ENCODE peak calls at places on chromosome 1, in nine cellular contexts. One of them, this sample, is unnamed. For H3K9me3, the result is how much of the 10 kb centered on the place peaks cover.

GRCh38 chr1:177783052-177783451 is 186.8 kb downstream of the SEC16B start:
- DNase-seq in Caco-2: no peak
- DNase-seq in A549: no peak
- DNase-seq in CD8-positive, alpha-beta T cell: no peak
- DNase-seq in K562: no peak
- DNase-seq in heart right ventricle: no peak
- DNase-seq in tibial artery: no peak
- DNase-seq in neuronal stem cell: no peak
- DNase-seq in psoas muscle: no peak
- DNase-seq in this sample: no peak

GRCh38 chr1:29474274-29474824 is 238.0 kb downstream of the PTPRU start:
- DNase-seq in Caco-2: peak
- DNase-seq in A549: no peak
- DNase-seq in CD8-positive, alpha-beta T cell: no peak
- DNase-seq in K562: no peak
- DNase-seq in heart right ventricle: no peak
- DNase-seq in tibial artery: no peak
- DNase-seq in neuronal stem cell: no peak
- DNase-seq in psoas muscle: no peak
- DNase-seq in this sample: no peak

GRCh38 chr1:112983540-112984131 is 27.6 kb upstream of the SLC16A1 start:
- DNase-seq in Caco-2: no peak
- DNase-seq in A549: no peak
- DNase-seq in CD8-positive, alpha-beta T cell: no peak
- DNase-seq in K562: no peak
- DNase-seq in heart right ventricle: no peak
- DNase-seq in tibial artery: no peak
- DNase-seq in neuronal stem cell: no peak
- DNase-seq in psoas muscle: no peak
- DNase-seq in this sample: no peak

GRCh38 chr1:944341-945325 is 14.4 kb downstream of the NOC2L start:
- DNase-seq in Caco-2: no peak
- DNase-seq in A549: peak
- DNase-seq in CD8-positive, alpha-beta T cell: no peak
- DNase-seq in K562: no peak
- DNase-seq in heart right ventricle: peak
- DNase-seq in tibial artery: no peak
- DNase-seq in neuronal stem cell: no peak
- DNase-seq in psoas muscle: no peak
- DNase-seq in this sample: no peak

GRCh38 chr1:201274616-201275265 is 8.6 kb upstream of the PKP1 start:
- DNase-seq in Caco-2: no peak
- DNase-seq in A549: no peak
- DNase-seq in CD8-positive, alpha-beta T cell: no peak
- DNase-seq in K562: no peak
- DNase-seq in heart right ventricle: no peak
- DNase-seq in tibial artery: no peak
- DNase-seq in neuronal stem cell: no peak
- DNase-seq in psoas muscle: no peak
- DNase-seq in this sample: no peak

GRCh38 chr1:106768077-106768476 is 288.4 kb upstream of the PRMT6 start:
- DNase-seq in Caco-2: no peak
- DNase-seq in A549: no peak
- DNase-seq in CD8-positive, alpha-beta T cell: no peak
- DNase-seq in K562: no peak
- DNase-seq in heart right ventricle: no peak
- DNase-seq in tibial artery: no peak
- DNase-seq in neuronal stem cell: no peak
- DNase-seq in psoas muscle: no peak
- DNase-seq in this sample: no peak

GRCh38 chr1:236603896-236604217 is 459 bp downstream of the HEATR1 start:
- DNase-seq in Caco-2: no peak
- DNase-seq in A549: peak
- DNase-seq in CD8-positive, alpha-beta T cell: no peak
- DNase-seq in K562: peak
- DNase-seq in heart right ventricle: no peak
- DNase-seq in tibial artery: no peak
- DNase-seq in neuronal stem cell: peak
- DNase-seq in psoas muscle: no peak
- DNase-seq in this sample: no peak

GRCh38 chr1:155016231-155016831 is 13.7 kb downstream of the ZBTB7B start:
- DNase-seq in Caco-2: no peak
- DNase-seq in A549: no peak
- DNase-seq in CD8-positive, alpha-beta T cell: no peak
- DNase-seq in K562: no peak
- DNase-seq in heart right ventricle: no peak
- DNase-seq in tibial artery: no peak
- DNase-seq in neuronal stem cell: no peak
- DNase-seq in psoas muscle: no peak
- DNase-seq in this sample: no peak

GRCh38 chr1:158527190-158527815 is 26.9 kb downstream of the OR6Y1 start:
- DNase-seq in Caco-2: no peak
- DNase-seq in A549: peak
- DNase-seq in CD8-positive, alpha-beta T cell: no peak
- DNase-seq in K562: peak
- DNase-seq in heart right ventricle: no peak
- DNase-seq in tibial artery: no peak
- DNase-seq in neuronal stem cell: no peak
- DNase-seq in psoas muscle: no peak
- DNase-seq in this sample: no peak

GRCh38 chr1:55262822-55263221 is 47.7 kb upstream of the USP24 start:
- DNase-seq in Caco-2: no peak
- DNase-seq in A549: no peak
- DNase-seq in CD8-positive, alpha-beta T cell: no peak
- DNase-seq in K562: no peak
- DNase-seq in heart right ventricle: no peak
- DNase-seq in tibial artery: no peak
- DNase-seq in neuronal stem cell: no peak
- DNase-seq in psoas muscle: no peak
- DNase-seq in this sample: no peak

GRCh38 chr1:244022301-244022700 is 28.8 kb upstream of the ZBTB18 start:
- DNase-seq in Caco-2: no peak
- DNase-seq in A549: no peak
- DNase-seq in CD8-positive, alpha-beta T cell: no peak
- DNase-seq in K562: no peak
- DNase-seq in heart right ventricle: no peak
- DNase-seq in tibial artery: no peak
- DNase-seq in neuronal stem cell: no peak
- DNase-seq in psoas muscle: peak
- DNase-seq in this sample: no peak

GRCh38 chr1:203505526-203506189 is 11.7 kb downstream of the OPTC start:
- DNase-seq in Caco-2: no peak
- DNase-seq in A549: no peak
- DNase-seq in CD8-positive, alpha-beta T cell: no peak
- DNase-seq in K562: no peak
- DNase-seq in heart right ventricle: no peak
- DNase-seq in tibial artery: no peak
- DNase-seq in neuronal stem cell: no peak
- DNase-seq in psoas muscle: peak
- DNase-seq in this sample: no peak

GRCh38 chr1:18927654-18928272 is 25.4 kb upstream of the ALDH4A1 start:
- DNase-seq in Caco-2: no peak
- DNase-seq in A549: no peak
- DNase-seq in CD8-positive, alpha-beta T cell: no peak
- DNase-seq in K562: no peak
- DNase-seq in heart right ventricle: no peak
- DNase-seq in tibial artery: no peak
- DNase-seq in neuronal stem cell: no peak
- DNase-seq in psoas muscle: no peak
- DNase-seq in this sample: no peak

GRCh38 chr1:11787251-11787803 is 18.4 kb downstream of the MTHFR start:
- DNase-seq in Caco-2: peak
- DNase-seq in A549: peak
- DNase-seq in CD8-positive, alpha-beta T cell: no peak
- DNase-seq in K562: no peak
- DNase-seq in heart right ventricle: peak
- DNase-seq in tibial artery: peak
- DNase-seq in neuronal stem cell: no peak
- DNase-seq in psoas muscle: peak
- DNase-seq in this sample: no peak

GRCh38 chr1:13540871-13541270 is 27.1 kb upstream of the LRRC38 start:
- DNase-seq in Caco-2: no peak
- DNase-seq in A549: no peak
- DNase-seq in CD8-positive, alpha-beta T cell: no peak
- DNase-seq in K562: no peak
- DNase-seq in heart right ventricle: peak
- DNase-seq in tibial artery: no peak
- DNase-seq in neuronal stem cell: no peak
- DNase-seq in psoas muscle: peak
- DNase-seq in this sample: no peak

GRCh38 chr1:184567648-184568047 is 180.8 kb downstream of the C1orf21 start:
- DNase-seq in Caco-2: no peak
- DNase-seq in A549: no peak
- DNase-seq in CD8-positive, alpha-beta T cell: no peak
- DNase-seq in K562: no peak
- DNase-seq in heart right ventricle: no peak
- DNase-seq in tibial artery: no peak
- DNase-seq in neuronal stem cell: no peak
- DNase-seq in psoas muscle: no peak
- DNase-seq in this sample: no peak

GRCh38 chr1:38789498-38790169 is 69.9 kb downstream of the RRAGC start:
- DNase-seq in Caco-2: no peak
- DNase-seq in A549: no peak
- DNase-seq in CD8-positive, alpha-beta T cell: no peak
- DNase-seq in K562: peak
- DNase-seq in heart right ventricle: no peak
- DNase-seq in tibial artery: no peak
- DNase-seq in neuronal stem cell: no peak
- DNase-seq in psoas muscle: no peak
- DNase-seq in this sample: no peak

GRCh38 chr1:228114827-228115226 is 5.7 kb upstream of the MRPL55 start:
- DNase-seq in Caco-2: no peak
- DNase-seq in A549: no peak
- DNase-seq in CD8-positive, alpha-beta T cell: no peak
- DNase-seq in K562: no peak
- DNase-seq in heart right ventricle: no peak
- DNase-seq in tibial artery: no peak
- DNase-seq in neuronal stem cell: no peak
- DNase-seq in psoas muscle: no peak
- DNase-seq in this sample: no peak
- H3K9me3 ChIP-seq in Caco-2: under half
- H3K9me3 ChIP-seq in A549: under half
- H3K9me3 ChIP-seq in CD8-positive, alpha-beta T cell: under half
- H3K9me3 ChIP-seq in K562: under half
- H3K9me3 ChIP-seq in heart right ventricle: under half
- H3K9me3 ChIP-seq in tibial artery: under half
- H3K9me3 ChIP-seq in neuronal stem cell: under half
- H3K9me3 ChIP-seq in psoas muscle: under half
- H3K9me3 ChIP-seq in this sample: under half

DNA sequence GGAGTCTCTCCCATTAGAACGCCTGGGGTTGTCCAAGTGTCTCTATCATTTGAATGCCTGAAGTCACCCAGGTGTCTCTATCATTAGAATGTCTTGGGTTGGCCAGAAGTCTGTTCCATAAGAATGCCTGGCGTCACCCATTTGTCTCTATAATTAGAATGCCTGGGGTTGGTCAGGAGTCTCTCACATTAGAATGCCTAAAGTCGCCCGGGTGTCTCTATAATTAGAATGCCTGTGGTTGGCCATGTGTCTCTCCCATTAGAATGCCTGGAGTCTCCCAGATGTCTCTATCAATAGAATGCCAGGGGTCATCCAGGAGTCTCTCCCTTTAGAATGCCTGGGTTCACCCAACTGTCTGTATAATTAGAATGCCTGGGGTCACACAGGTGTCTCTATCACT is 54.5 kb downstream of the RNF187 start:
- DNase-seq in Caco-2: peak
- DNase-seq in A549: no peak
- DNase-seq in CD8-positive, alpha-beta T cell: no peak
- DNase-seq in K562: no peak
- DNase-seq in heart right ventricle: peak
- DNase-seq in tibial artery: no peak
- DNase-seq in neuronal stem cell: no peak
- DNase-seq in psoas muscle: no peak
- DNase-seq in this sample: no peak
- H3K9me3 ChIP-seq in Caco-2: under half
- H3K9me3 ChIP-seq in A549: under half
- H3K9me3 ChIP-seq in CD8-positive, alpha-beta T cell: under half
- H3K9me3 ChIP-seq in K562: under half
- H3K9me3 ChIP-seq in heart right ventricle: under half
- H3K9me3 ChIP-seq in tibial artery: under half
- H3K9me3 ChIP-seq in neuronal stem cell: under half
- H3K9me3 ChIP-seq in psoas muscle: under half
- H3K9me3 ChIP-seq in this sample: under half

GRCh38 chr1:247043406-247043805 is 35.2 kb downstream of the ZNF670 start:
- DNase-seq in Caco-2: no peak
- DNase-seq in A549: no peak
- DNase-seq in CD8-positive, alpha-beta T cell: no peak
- DNase-seq in K562: no peak
- DNase-seq in heart right ventricle: no peak
- DNase-seq in tibial artery: no peak
- DNase-seq in neuronal stem cell: no peak
- DNase-seq in psoas muscle: no peak
- DNase-seq in this sample: no peak

GRCh38 chr1:247037483-247038320 is 29.8 kb upstream of the ZNF695 start:
- DNase-seq in Caco-2: no peak
- DNase-seq in A549: peak
- DNase-seq in CD8-positive, alpha-beta T cell: no peak
- DNase-seq in K562: no peak
- DNase-seq in heart right ventricle: no peak
- DNase-seq in tibial artery: no peak
- DNase-seq in neuronal stem cell: no peak
- DNase-seq in psoas muscle: no peak
- DNase-seq in this sample: no peak
- H3K9me3 ChIP-seq in Caco-2: half or more
- H3K9me3 ChIP-seq in A549: half or more
- H3K9me3 ChIP-seq in CD8-positive, alpha-beta T cell: under half
- H3K9me3 ChIP-seq in K562: under half
- H3K9me3 ChIP-seq in heart right ventricle: half or more
- H3K9me3 ChIP-seq in tibial artery: half or more
- H3K9me3 ChIP-seq in neuronal stem cell: under half
- H3K9me3 ChIP-seq in psoas muscle: under half
- H3K9me3 ChIP-seq in this sample: under half

GRCh38 chr1:90876098-90876497 is 145.7 kb downstream of the ZNF644 start:
- DNase-seq in Caco-2: no peak
- DNase-seq in A549: no peak
- DNase-seq in CD8-positive, alpha-beta T cell: no peak
- DNase-seq in K562: no peak
- DNase-seq in heart right ventricle: no peak
- DNase-seq in tibial artery: no peak
- DNase-seq in neuronal stem cell: no peak
- DNase-seq in psoas muscle: no peak
- DNase-seq in this sample: no peak

GRCh38 chr1:90881034-90881433 is 140.8 kb downstream of the ZNF644 start:
- DNase-seq in Caco-2: no peak
- DNase-seq in A549: no peak
- DNase-seq in CD8-positive, alpha-beta T cell: no peak
- DNase-seq in K562: no peak
- DNase-seq in heart right ventricle: no peak
- DNase-seq in tibial artery: no peak
- DNase-seq in neuronal stem cell: no peak
- DNase-seq in psoas muscle: no peak
- DNase-seq in this sample: no peak

DNA sequence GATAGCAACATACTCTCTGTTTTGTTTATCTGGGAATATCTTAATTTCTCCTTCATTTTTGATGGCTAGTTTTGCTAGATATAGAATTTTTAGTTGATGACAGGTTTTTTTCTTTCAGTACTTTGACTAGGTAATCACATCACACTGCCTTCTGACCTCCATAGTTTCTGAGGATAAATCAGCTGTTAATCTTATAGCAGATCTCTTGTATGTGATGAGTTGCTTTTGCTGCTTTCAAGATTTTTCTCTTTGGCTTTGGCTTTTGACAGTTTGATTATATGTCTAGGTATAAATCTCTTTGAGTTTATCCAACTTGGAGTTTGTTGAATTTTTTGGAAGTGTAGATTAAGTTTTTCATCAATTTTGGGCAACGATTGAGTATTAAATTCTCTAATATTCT is 142.6 kb downstream of the ZNF644 start:
- DNase-seq in Caco-2: no peak
- DNase-seq in A549: peak
- DNase-seq in CD8-positive, alpha-beta T cell: no peak
- DNase-seq in K562: no peak
- DNase-seq in heart right ventricle: no peak
- DNase-seq in tibial artery: no peak
- DNase-seq in neuronal stem cell: no peak
- DNase-seq in psoas muscle: no peak
- DNase-seq in this sample: no peak
- H3K9me3 ChIP-seq in Caco-2: under half
- H3K9me3 ChIP-seq in A549: under half
- H3K9me3 ChIP-seq in CD8-positive, alpha-beta T cell: under half
- H3K9me3 ChIP-seq in K562: under half
- H3K9me3 ChIP-seq in heart right ventricle: under half
- H3K9me3 ChIP-seq in tibial artery: under half
- H3K9me3 ChIP-seq in neuronal stem cell: under half
- H3K9me3 ChIP-seq in psoas muscle: under half
- H3K9me3 ChIP-seq in this sample: under half

This sample was measured in T-helper 17 cell.